ENCODE peak calls at places on chromosomes 4 and X, in nine cellular contexts. Z is EH; F is T-helper 1 cell; C is fibroblast of lung; D is endothelial cell; M is Jurkat, Clone E6-1; Y is left ventricle myocardium inferior; L is nucleus accumbens; K is iPS-NIHi11. E is an unnamed sample.

GRCh38 chr4:39812500-39812899 is 114.6 kb downstream of the UBE2K start:
- DNase-seq in L (no peak), K (no peak), C (no peak), Y (no peak), D (no peak), M (no peak), F (no peak), Z (no peak), E (no peak)

GRCh38 chrX:72130762-72131231 is 918 bp downstream of the RTL5 start:
- DNase-seq in M (no peak), Y (no peak), D (no peak), L (no peak), C (no peak), Z (no peak), K (peak; percentile 33), F (no peak), E (no peak)

GRCh38 chr4:39655206-39655605 is 16.5 kb upstream of the SMIM14 start:
- DNase-seq in L (no peak), C (no peak), D (no peak), Z (no peak), K (no peak), F (no peak), M (no peak), Y (no peak), E (no peak)

GRCh38 chr4:53374777-53375258 is 2.6 kb upstream of the FIP1L1 start:
- DNase-seq in K (no peak), L (no peak), M (no peak), C (no peak), Z (no peak), F (no peak), Y (no peak), D (no peak), E (no peak)

GRCh38 chrX:2664497-2664896 is 26.6 kb upstream of the CD99 start:
- DNase-seq in K (no peak), L (no peak), D (no peak), C (peak; percentile 80), F (no peak), Y (peak; percentile 54), Z (peak; percentile 46), M (no peak), E (no peak)

GRCh38 chr4:40669504-40669903 is 39.8 kb upstream of the RBM47 start:
- DNase-seq in Z (no peak), L (no peak), F (no peak), D (no peak), C (no peak), K (no peak), Y (no peak), M (no peak), E (no peak)

GRCh38 chr4:96736352-96736889 is 896.5 kb downstream of the PDHA2 start:
- DNase-seq in C (peak; percentile 94), L (no peak), D (no peak), M (no peak), Y (no peak), Z (peak; percentile 1), K (peak; percentile 62), F (no peak), E (no peak)

GRCh38 chr4:125368684-125369083 is 53.9 kb downstream of the FAT4 start:
- DNase-seq in C (peak; percentile 89), M (no peak), D (no peak), Z (peak; percentile 87), K (no peak), F (no peak), L (no peak), Y (no peak), E (no peak)

GRCh38 chr4:139720806-139721205 is 55.2 kb downstream of the MGST2 start:
- DNase-seq in K (no peak), C (no peak), L (no peak), F (no peak), D (no peak), M (no peak), Y (no peak), Z (no peak), E (no peak)

GRCh38 chrX:45668686-45669443 is 468.2 kb upstream of the DIPK2B start:
- DNase-seq in M (no peak), Y (no peak), F (no peak), C (peak; percentile 97), L (no peak), D (no peak), K (no peak), Z (peak; percentile 93), E (no peak)

GRCh38 chr4:89586864-89587263 is 250.1 kb downstream of the SNCA start:
- DNase-seq in M (peak; percentile 5), L (no peak), F (no peak), K (no peak), Y (no peak), Z (peak; percentile 8), D (no peak), C (peak; percentile 9), E (no peak)

GRCh38 chrX:103157511-103158316 is 57.2 kb upstream of the BEX4 start:
- DNase-seq in M (peak; percentile 18), K (peak; percentile 21), F (no peak), C (peak; percentile 33), D (peak; percentile 13), Z (peak; percentile 43), L (peak; percentile 0), Y (no peak), E (no peak)

GRCh38 chr4:40046311-40046980 is 10.2 kb upstream of the N4BP2 start:
- DNase-seq in F (no peak), D (no peak), Z (peak; percentile 60), C (peak; percentile 82), Y (no peak), L (no peak), M (no peak), K (no peak), E (no peak)

GRCh38 chrX:155881158-155881993 is at the start of gene VAMP7:
- DNase-seq in F (peak; percentile 72), Z (peak; percentile 88), Y (peak; percentile 85), K (peak; percentile 87), C (peak; percentile 87), L (peak; percentile 75), M (peak; percentile 82), D (peak; percentile 76), E (peak; percentile 84)

GRCh38 chr4:53711916-53712315 is 120.6 kb upstream of the LNX1 start:
- DNase-seq in K (no peak), L (no peak), F (no peak), Z (peak; percentile 33), C (no peak), M (no peak), Y (no peak), D (no peak), E (no peak)

GRCh38 chr4:53014368-53014767 is 152.3 kb downstream of the RASL11B start:
- DNase-seq in D (no peak), M (no peak), Z (no peak), Y (no peak), K (no peak), F (no peak), L (no peak), C (no peak), E (no peak)

GRCh38 chrX:151974336-151975227 is at the start of gene GABRE:
- DNase-seq in Z (peak; percentile 49), D (peak; percentile 18), M (no peak), K (peak; percentile 69), Y (peak; percentile 59), C (peak; percentile 58), L (peak; percentile 0), F (no peak), E (no peak)

GRCh38 chr4:83112239-83112638 is 2.3 kb downstream of the PLAC8 start:
- DNase-seq in Z (no peak), D (no peak), F (no peak), L (no peak), C (no peak), M (peak; percentile 80), Y (no peak), K (no peak), E (no peak)

GRCh38 chr4:173862754-173863153 is 332.7 kb upstream of the HAND2 start:
- DNase-seq in L (no peak), D (no peak), Z (no peak), C (no peak), M (no peak), K (no peak), Y (no peak), F (no peak), E (no peak)

GRCh38 chr4:100022792-100023222 is 72.7 kb upstream of the H2AZ1 start:
- DNase-seq in C (no peak), Y (no peak), D (no peak), L (no peak), M (no peak), K (peak; percentile 51), F (no peak), Z (no peak), E (no peak)

GRCh38 chr4:100082852-100083251 is 107.4 kb downstream of the DDIT4L start:
- DNase-seq in Z (no peak), K (no peak), F (no peak), C (no peak), M (no peak), D (no peak), L (no peak), Y (no peak), E (no peak)

GRCh38 chrX:38112566-38112965 is 106.2 kb downstream of the SYTL5 start:
- DNase-seq in K (no peak), Z (no peak), M (no peak), D (no peak), Y (no peak), C (no peak), F (no peak), L (no peak), E (no peak)

GRCh38 chr4:181525641-181526040 is 717.6 kb upstream of the TENM3 start:
- DNase-seq in Y (no peak), M (no peak), K (no peak), C (no peak), F (no peak), D (no peak), L (no peak), Z (no peak), E (no peak)

GRCh38 chrX:141669689-141670088 is 28.9 kb downstream of the SPANXD start:
- DNase-seq in L (no peak), C (peak; percentile 54), Z (peak; percentile 7), M (no peak), F (no peak), K (no peak), D (no peak), Y (no peak), E (no peak)

E was measured in posterior cingulate gyrus.